ENCODE peak calls at places on chromosomes 3 and 15, in seven cellular contexts. J, B, W, A, P, C and K are unnamed samples.

GRCh38 chr3:8793242-8793641 is 23.8 kb upstream of the OXTR start:
- DNase-seq in A (no peak), J (no peak), B (no peak), W (no peak), P (no peak), C (peak; percentile 81), K (no peak)

GRCh38 chr3:110815008-110815583 is 256.5 kb upstream of the NECTIN3 start:
- DNase-seq in W (no peak), A (peak; percentile 86), P (no peak), B (no peak), J (no peak), C (peak; percentile 91), K (no peak)

GRCh38 chr3:74862501-74862900 is 248.0 kb upstream of the CNTN3 start:
- DNase-seq in J (no peak), A (peak; percentile 25), W (no peak), P (no peak), B (no peak), C (peak; percentile 3), K (no peak)

GRCh38 chr3:120192159-120192558 is 92.9 kb downstream of the GPR156 start:
- DNase-seq in W (no peak), A (no peak), J (no peak), C (no peak), P (no peak), B (no peak), K (no peak)

GRCh38 chr15:66803182-66803729 is 101.2 kb downstream of the SMAD6 start:
- DNase-seq in P (no peak), J (no peak), C (peak; percentile 96), B (peak; percentile 93), A (peak; percentile 98), W (peak; percentile 98), K (peak; percentile 93)

GRCh38 chr15:74964794-74965193 is 8.2 kb upstream of the RPP25 start:
- DNase-seq in C (peak; percentile 68), J (no peak), A (no peak), P (no peak), B (no peak), W (peak; percentile 18), K (no peak)

GRCh38 chr3:112894258-112894657 is 47.6 kb upstream of the CD200R1L start:
- DNase-seq in P (no peak), J (no peak), B (no peak), C (peak; percentile 19), W (no peak), A (peak; percentile 2), K (no peak)

GRCh38 chr15:70702584-70702983 is 60.8 kb downstream of the UACA start:
- DNase-seq in B (no peak), C (no peak), W (no peak), J (no peak), P (no peak), A (no peak), K (no peak)

GRCh38 chr3:113287818-113288648 is 76.7 kb downstream of the BOC start:
- DNase-seq in B (no peak), A (peak; percentile 78), J (no peak), W (no peak), C (peak; percentile 77), P (peak; percentile 64), K (no peak)

GRCh38 chr15:63447277-63447676 is 57.1 kb upstream of the USP3 start:
- DNase-seq in C (no peak), W (no peak), A (no peak), P (no peak), J (no peak), B (no peak), K (no peak)

GRCh38 chr3:25840099-25840498 is 50.2 kb downstream of the OXSM start:
- DNase-seq in A (no peak), J (no peak), P (no peak), W (no peak), B (no peak), C (no peak), K (no peak)

GRCh38 chr3:139238281-139239030 is 105.4 kb upstream of the MRPS22 start:
- DNase-seq in W (no peak), B (no peak), A (no peak), P (no peak), C (no peak), J (no peak), K (no peak)

GRCh38 chr15:43218908-43219706 is 1.7 kb downstream of the EPB42 start:
- DNase-seq in W (no peak), J (no peak), C (peak; percentile 19), B (peak; percentile 55), A (peak; percentile 17), P (peak; percentile 6), K (no peak)
- TF ChIP-seq CTCF in W (no peak), J (no peak), C (peak; percentile 21), B (peak; percentile 38), A (peak; percentile 9), P (peak; percentile 38), K (no peak)

DNA sequence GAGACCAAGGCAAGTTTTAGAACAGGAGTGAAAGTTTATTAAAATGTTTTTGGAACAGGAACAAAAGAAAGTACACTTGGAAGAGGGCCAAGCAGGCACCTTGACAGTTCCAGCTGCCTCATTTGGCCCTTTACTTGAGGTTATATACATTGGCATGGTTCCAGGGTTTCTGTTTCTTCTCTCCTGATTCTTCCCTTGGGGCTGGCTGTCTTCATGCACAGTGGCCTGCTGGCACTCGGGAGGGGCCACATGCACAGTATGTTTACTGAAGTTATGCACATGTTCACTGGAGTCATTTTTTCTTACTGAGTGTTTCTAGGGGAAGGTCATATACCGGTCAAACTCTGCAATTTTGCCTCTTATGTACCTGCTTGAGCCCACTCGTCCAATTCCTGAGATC is 418.2 kb downstream of the EPHA6 start:
- DNase-seq in P (no peak), C (no peak), B (no peak), A (no peak), J (no peak), W (no peak), K (no peak)
- TF ChIP-seq CTCF in P (no peak), C (no peak), B (no peak), A (no peak), J (no peak), W (no peak), K (no peak)

DNA sequence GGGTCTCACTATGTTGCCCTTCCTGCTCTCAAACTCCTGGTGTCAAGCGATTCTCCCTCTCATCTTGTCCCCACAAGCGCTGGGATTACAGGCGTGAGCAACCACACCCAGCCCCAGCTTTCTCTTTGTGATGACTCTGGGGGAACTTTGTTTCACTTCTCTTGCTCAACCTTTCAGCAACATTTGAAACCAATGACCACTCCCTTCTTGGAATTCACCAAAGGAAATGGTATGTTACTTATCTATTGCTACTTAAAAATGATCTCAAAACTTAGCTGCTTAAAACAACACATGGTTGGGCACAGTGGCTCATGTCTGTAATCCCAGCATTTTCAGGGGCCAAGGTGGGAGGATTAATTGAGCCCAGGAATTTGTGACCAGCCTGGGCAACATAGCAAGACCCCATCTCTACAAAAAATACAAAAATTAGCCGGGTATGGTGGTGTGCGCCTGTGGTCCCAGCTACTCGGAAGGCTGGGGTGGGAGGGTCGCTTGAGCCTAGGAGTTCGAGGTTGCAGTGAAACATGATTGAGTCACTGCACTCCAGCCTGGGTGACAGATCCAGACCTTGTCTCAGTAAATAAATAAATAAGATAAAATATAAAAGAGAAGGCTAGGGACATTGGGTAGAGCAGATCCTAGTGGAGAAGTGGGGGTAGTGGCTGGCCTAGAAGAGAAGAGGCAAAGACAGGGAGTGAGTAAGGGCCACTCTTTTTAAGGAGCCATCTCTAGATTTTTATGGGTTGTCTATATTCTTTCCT is 10.3 kb upstream of the COPG1 start:
- DNase-seq in C (peak; percentile 73), A (peak; percentile 72), W (no peak), B (peak; percentile 74), P (no peak), J (no peak), K (peak; percentile 55)
- TF ChIP-seq CTCF in C (no peak), A (no peak), W (no peak), B (no peak), P (no peak), J (no peak), K (no peak)

GRCh38 chr3:80060664-80061063 is 292.9 kb upstream of the ROBO1 start:
- DNase-seq in P (no peak), J (no peak), W (no peak), C (peak; percentile 3), B (no peak), A (peak; percentile 34), K (no peak)
- TF ChIP-seq CTCF in P (no peak), J (no peak), W (no peak), C (no peak), B (no peak), A (no peak), K (no peak)

DNA sequence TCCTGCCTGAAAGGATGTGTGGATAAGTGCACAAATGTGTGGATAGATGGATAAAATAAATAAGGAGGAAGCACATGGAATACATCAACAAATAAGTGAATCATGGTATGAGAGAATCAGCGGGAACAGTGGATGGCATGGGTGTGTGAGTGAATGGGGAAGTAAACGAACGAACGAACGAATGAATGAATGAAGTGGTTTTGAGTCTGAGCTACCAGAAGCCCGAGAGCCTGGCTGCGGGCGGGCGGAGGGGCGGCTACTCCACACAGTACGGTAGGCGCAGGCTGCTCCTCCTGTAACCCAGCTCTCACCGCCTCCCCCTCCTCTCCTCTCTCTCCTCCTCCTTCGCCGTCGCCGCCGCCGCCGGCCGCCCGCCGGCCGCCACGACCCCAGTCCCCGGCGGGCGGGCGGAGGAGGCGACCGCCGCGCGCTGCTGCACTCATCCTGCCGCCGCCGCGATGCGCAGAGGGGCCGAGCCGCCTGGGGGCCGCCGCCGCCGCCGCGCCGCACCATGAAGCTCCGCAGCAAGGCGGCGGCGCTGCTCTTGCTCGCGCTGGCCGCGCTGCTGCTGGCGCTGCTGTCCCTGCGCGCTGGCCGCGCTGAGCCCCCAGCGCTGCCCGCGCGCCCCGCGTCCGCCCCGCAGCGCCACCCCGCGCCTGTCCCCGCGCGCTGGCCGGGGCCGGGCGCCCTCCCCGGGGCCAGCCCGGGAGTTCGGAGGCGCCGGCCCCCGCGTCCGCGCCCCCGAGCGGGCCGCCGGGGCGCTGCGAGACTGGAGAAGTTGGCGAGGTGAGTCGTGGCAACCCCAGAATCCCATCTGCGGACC is at the start of gene GXYLT2:
- DNase-seq in W (peak; percentile 88), B (peak; percentile 75), P (peak; percentile 2), J (no peak), C (peak; percentile 66), A (peak; percentile 80), K (peak; percentile 83)
- TF ChIP-seq CTCF in W (no peak), B (no peak), P (no peak), J (no peak), C (no peak), A (no peak), K (no peak)

DNA sequence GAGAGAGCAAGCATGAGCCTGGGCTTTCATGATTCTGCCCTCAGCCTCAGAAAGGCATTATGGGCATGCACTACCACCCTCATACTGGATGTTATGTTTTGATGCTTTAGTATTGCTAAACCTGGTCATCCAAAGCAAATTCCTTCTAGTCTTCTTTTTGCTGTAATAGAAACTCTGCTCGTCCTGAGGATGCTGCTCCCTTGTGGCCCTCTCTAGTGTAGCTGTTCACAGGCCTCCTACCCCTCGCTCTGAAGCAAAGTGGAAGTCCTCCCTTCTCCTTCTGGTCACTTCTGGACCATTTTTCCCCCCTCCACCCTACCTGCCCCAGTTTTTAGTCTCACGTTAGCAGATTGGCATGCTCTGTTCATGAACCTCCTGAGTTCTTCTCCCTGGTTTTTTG is 22.9 kb upstream of the CCNL1 start:
- DNase-seq in C (no peak), J (no peak), B (no peak), P (no peak), A (no peak), W (no peak), K (no peak)
- TF ChIP-seq CTCF in C (no peak), J (no peak), B (no peak), P (no peak), A (peak; percentile 11), W (no peak), K (no peak)